ENCODE peak calls at places on chromosomes 5 and 9, in nine cellular contexts. B, R, E, Y, U, F, C, Z and H are unnamed samples.

GRCh38 chr5:6392571-6392970 is 14.2 kb upstream of the MED10 start:
- DNase-seq in U (no peak), F (no peak), Y (peak), Z (no peak), E (no peak), C (no peak), B (peak), R (no peak), H (no peak)

GRCh38 chr9:97518909-97519307 is 17.4 kb downstream of the TMOD1 start:
- DNase-seq in Z (peak), F (peak), B (no peak), R (no peak), C (no peak), E (no peak), U (peak), Y (no peak), H (peak)

GRCh38 chr9:37031902-37032301 is 2.2 kb downstream of the PAX5 start:
- DNase-seq in R (no peak), E (no peak), B (peak), Y (no peak), C (no peak), Z (no peak), F (no peak), U (no peak), H (no peak)

GRCh38 chr9:36665921-36666429 is 93.3 kb downstream of the MELK start:
- DNase-seq in Y (no peak), B (no peak), E (no peak), F (no peak), C (no peak), Z (no peak), R (no peak), U (no peak), H (no peak)

GRCh38 chr5:137648361-137648760 is 87.5 kb downstream of the KLHL3 start:
- DNase-seq in C (no peak), Z (no peak), E (no peak), U (no peak), Y (no peak), R (no peak), F (no peak), B (no peak), H (no peak)

GRCh38 chr5:122129332-122129731 is at the start of gene ZNF474:
- DNase-seq in Y (no peak), C (no peak), R (no peak), B (peak), F (no peak), U (no peak), Z (no peak), E (no peak), H (peak)

GRCh38 chr5:131530706-131531331 is 104.2 kb downstream of the RAPGEF6 start:
- DNase-seq in E (no peak), F (no peak), U (no peak), C (no peak), R (no peak), Z (no peak), B (no peak), Y (no peak), H (no peak)

GRCh38 chr5:59843511-59844230 is 49.9 kb downstream of the PDE4D start:
- DNase-seq in Y (no peak), U (no peak), E (no peak), R (peak), B (no peak), Z (no peak), C (no peak), F (no peak), H (no peak)

GRCh38 chr5:115151208-115151805 is 18.4 kb downstream of the TRIM36 start:
- DNase-seq in E (no peak), Y (no peak), B (peak), Z (no peak), R (no peak), U (no peak), C (no peak), F (no peak), H (no peak)

GRCh38 chr9:136544549-136545064 is 1.2 kb downstream of the NOTCH1 start:
- DNase-seq in Y (no peak), Z (peak), E (no peak), R (no peak), B (no peak), U (no peak), C (peak), F (peak), H (no peak)

GRCh38 chr9:127278372-127278771 is 13.8 kb downstream of the GARNL3 start:
- DNase-seq in Y (no peak), E (no peak), Z (no peak), U (no peak), B (no peak), C (no peak), F (no peak), R (no peak), H (peak)

GRCh38 chr9:97398999-97399758 is 12.7 kb upstream of the TDRD7 start:
- DNase-seq in Y (peak), E (no peak), C (peak), Z (peak), R (peak), B (peak), F (peak), U (peak), H (peak)

GRCh38 chr5:181186902-181187499 is 18.0 kb downstream of the TRIM7 start:
- DNase-seq in R (no peak), E (no peak), U (no peak), B (no peak), F (no peak), C (no peak), Y (no peak), Z (no peak), H (no peak)

GRCh38 chr9:132125361-132125760 is 36.5 kb upstream of the NTNG2 start:
- DNase-seq in U (no peak), E (no peak), R (no peak), B (peak), C (no peak), Z (no peak), F (no peak), Y (no peak), H (no peak)

GRCh38 chr9:134136117-134136996 is 475 bp downstream of the WDR5 start:
- DNase-seq in Z (no peak), B (peak), E (no peak), Y (no peak), R (no peak), C (no peak), U (peak), F (peak), H (peak)

GRCh38 chr9:27053369-27054057 is 48.0 kb upstream of the LRRC19 start:
- DNase-seq in B (no peak), Z (no peak), C (no peak), U (no peak), Y (no peak), F (no peak), E (no peak), R (no peak), H (no peak)

DNA sequence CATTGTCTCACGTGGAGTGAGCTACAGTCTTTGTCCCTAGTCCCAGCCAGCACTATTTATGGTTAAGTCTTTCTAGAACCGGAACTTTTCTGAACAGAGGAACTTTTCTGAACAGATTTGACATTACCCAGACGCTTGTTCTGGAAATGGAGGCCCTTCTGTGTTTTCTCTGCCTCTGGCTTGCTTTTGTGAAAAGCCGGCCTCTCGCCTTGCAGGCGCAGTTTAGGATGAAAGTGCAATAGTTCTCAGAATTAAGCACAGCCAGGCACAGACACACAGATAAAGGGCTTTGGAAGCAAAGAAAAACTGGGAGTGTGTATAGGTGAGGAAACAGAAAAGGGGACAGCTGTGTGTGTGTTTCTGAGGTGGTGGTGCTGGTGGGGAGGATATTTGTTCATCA is 5.9 kb downstream of the GDNF start:
- DNase-seq in B (no peak), U (no peak), F (no peak), R (no peak), E (no peak), Y (no peak), C (no peak), Z (no peak), H (no peak)
- H3K27ac ChIP-seq in B (no peak), U (no peak), F (no peak), R (no peak), E (no peak), Y (no peak), C (no peak), Z (no peak), H (no peak)

DNA sequence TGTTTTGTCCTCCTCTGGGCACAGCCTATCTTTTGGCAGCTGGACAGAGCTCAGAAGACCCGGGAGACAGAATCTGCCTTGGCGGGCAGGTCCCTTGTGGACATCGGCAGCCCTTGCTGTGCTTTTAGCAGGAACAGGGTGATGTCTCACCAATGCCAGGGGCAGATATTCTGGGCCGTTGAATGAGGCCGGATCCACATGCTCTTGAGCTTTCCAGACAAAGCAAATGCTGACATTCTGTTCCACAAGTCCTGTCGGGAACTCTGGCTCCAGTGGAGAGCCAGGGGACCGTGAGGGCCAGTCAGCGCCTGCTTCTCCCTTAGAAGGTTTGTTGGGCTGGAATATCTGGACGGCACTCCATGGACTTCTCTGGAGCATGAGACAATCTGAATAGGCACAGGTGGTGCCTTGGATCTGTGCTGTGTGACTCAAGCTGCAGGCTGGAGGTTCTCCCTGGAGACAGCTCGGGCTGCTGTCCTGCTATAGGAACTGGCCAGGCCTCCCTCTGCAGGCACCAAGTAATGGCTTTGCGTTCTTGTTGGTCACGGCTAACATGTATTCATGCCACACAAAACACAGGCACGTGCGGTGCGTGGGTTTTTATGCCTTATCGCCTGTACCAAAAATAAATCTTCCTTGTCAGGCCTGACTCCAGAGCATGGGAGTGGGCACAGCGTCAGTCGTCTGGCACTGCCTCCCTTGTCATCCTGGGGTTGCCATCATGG is 80.3 kb downstream of the GADD45G start:
- DNase-seq in C (peak), R (no peak), U (no peak), Z (peak), Y (no peak), B (no peak), F (no peak), E (no peak), H (no peak)
- TF ChIP-seq CTCF in C (peak), R (no peak), U (no peak), Z (no peak), Y (no peak), B (no peak), F (no peak), E (no peak), H (no peak)

DNA sequence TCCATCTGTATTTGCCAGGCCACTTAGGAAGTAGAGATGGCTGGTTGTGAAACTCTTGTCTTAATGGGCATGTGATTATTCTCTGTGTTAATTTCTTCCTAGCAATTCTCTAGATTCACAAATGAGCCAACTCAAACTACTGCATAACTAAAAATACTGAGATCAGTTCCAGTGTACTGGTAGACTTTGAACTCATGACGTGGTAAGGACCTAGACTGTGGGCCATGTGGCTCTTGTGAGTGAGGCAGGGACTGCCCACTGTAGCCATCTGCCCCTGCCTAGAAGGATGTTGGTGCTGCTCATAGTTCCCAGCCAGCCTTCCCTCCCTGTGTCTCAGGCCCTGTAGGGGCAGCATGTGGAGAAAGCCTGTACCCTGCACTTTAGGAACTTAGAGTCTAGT is 47.4 kb downstream of the CYSTM1 start:
- DNase-seq in E (no peak), Y (no peak), B (no peak), F (no peak), R (peak), C (no peak), Z (no peak), U (no peak), H (no peak)
- H3K27ac ChIP-seq in E (no peak), Y (peak), B (no peak), F (peak), R (peak), C (peak), Z (peak), U (peak), H (no peak)

DNA sequence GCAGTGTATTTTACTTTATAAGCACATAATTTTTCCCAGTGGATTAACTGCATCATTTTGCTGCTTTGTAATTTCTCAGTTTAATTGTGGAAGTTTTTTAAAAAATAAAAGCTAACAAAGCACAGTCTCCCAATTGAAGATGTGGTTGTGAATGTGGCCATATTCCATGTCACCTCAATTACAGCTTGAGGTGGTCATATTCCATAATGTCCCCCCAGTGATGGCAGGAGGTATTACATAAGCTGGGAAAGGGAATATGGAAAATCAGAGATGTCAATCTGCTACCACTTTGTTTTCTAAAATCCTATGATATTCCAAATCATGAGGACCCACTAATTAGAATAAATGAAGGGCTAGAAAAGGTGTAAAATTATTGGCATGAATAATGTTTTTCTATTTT is 1672.0 kb upstream of the CDH9 start:
- DNase-seq in B (no peak), F (no peak), Z (no peak), R (no peak), Y (no peak), C (no peak), U (no peak), E (no peak), H (peak)
- TF ChIP-seq CTCF in B (peak), F (no peak), Z (no peak), R (no peak), Y (no peak), C (no peak), U (no peak), E (no peak), H (peak)

GRCh38 chr9:117081641-117082317 is 333.1 kb downstream of the ASTN2 start:
- DNase-seq in B (no peak), E (no peak), C (no peak), Z (no peak), U (no peak), F (no peak), Y (no peak), R (no peak), H (no peak)
- H3K27ac ChIP-seq in B (no peak), E (no peak), C (no peak), Z (no peak), U (no peak), F (no peak), Y (no peak), R (no peak), H (no peak)

DNA sequence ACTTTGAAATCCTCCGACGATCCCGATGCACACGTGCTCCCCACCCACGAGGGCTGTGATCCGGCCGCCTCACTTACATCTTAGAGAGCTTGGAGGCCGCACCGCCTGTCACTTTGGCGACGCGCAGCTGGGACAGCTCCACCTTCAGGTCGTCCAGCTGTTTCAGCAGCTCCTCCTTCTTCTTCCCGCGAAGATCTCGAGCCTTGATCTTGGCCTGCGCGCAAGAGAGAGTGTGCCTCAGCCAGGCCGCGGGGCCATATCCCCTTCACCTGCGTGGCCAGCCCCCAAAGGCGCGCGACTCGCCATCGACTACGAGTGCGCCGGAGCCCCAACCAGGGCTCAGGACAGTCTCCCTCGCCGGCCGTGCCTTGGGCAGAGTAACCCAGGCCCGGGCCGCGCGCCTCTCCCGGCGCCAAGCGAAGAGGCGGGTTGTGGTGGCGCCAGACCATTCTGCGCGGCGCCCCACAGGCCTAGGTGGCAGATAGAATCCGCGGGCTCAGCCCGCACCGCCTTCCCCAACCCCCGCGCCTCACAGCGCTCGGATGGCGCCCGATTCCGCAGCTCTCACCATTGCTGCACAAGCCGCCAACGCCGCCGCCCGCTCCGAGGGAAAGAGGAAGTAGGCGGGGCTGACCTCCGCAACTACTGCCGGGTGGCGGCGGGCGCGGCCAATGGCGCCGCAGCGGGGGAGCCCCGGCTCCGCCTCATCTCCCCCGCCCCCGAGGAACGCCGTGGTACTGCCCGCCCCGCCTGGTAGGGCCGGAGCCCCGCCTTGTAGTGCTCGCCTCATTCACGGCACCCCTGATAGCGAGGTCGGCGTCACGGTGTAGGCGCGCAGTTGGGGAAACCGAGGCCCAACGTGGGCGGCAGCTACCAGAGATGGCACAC is at the start of the genes ARPC5L and RPL35:
- DNase-seq in B (peak), Y (peak), R (peak), Z (peak), U (peak), F (peak), E (peak), C (peak), H (peak)
- TF ChIP-seq CTCF in B (peak), Y (no peak), R (peak), Z (no peak), U (no peak), F (no peak), E (no peak), C (no peak), H (peak)

DNA sequence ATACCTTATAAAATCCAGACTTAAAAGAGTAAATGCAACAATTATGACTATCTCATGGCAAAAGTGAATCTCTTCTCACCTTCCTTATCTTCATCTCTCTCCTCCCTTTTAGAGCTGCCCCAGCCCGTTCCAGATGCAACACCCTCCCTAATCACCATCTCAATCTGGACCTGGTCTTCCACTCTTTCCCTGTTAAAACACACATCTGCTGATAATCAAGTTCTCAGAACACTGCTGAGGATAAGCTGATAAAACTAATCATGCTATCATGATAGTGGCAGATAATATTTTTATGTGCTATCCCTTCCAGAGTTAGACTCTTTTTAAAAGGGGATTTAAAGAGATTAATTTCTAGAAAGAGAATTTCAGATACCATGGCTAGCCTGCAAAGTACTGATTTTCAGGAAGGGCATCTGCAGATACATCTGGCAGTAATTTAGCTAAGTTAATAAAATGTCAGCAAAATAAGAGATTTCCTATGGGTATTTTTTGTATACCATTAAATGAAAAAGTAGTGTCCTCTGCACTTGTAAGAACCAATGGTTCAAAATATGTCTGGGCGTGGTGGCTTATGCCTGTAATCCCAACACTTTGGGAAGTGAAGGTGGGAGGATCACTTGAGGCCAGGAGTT is 17.2 kb downstream of the SGTB start:
- DNase-seq in C (no peak), F (no peak), E (no peak), R (no peak), Y (no peak), Z (no peak), U (no peak), B (no peak), H (no peak)
- H3K27ac ChIP-seq in C (no peak), F (no peak), E (no peak), R (no peak), Y (no peak), Z (no peak), U (no peak), B (no peak), H (no peak)